ENCODE peak calls at places on chromosomes 7 and 10, in eight cellular contexts. One of them, this sample, is unnamed.

GRCh38 chr7:17690030-17690429 is 250.3 kb downstream of the SNX13 start:
- DNase-seq in psoas muscle: no peak
- DNase-seq in Panc1: no peak
- DNase-seq in iPS DF 6.9: no peak
- DNase-seq in spleen: no peak
- DNase-seq in HCT116: no peak
- DNase-seq in BJ: peak; percentile 80
- DNase-seq in endothelial cell of umbilical vein: no peak
- DNase-seq in this sample: no peak

GRCh38 chr10:79402951-79403350 is 42.5 kb downstream of the ZCCHC24 start:
- DNase-seq in psoas muscle: no peak
- DNase-seq in Panc1: no peak
- DNase-seq in iPS DF 6.9: no peak
- DNase-seq in spleen: peak; percentile 47
- DNase-seq in HCT116: no peak
- DNase-seq in BJ: no peak
- DNase-seq in endothelial cell of umbilical vein: no peak
- DNase-seq in this sample: no peak

GRCh38 chr10:113053881-113054280 is 103.8 kb downstream of the TCF7L2 start:
- DNase-seq in psoas muscle: no peak
- DNase-seq in Panc1: no peak
- DNase-seq in iPS DF 6.9: peak; percentile 85
- DNase-seq in spleen: no peak
- DNase-seq in HCT116: no peak
- DNase-seq in BJ: no peak
- DNase-seq in endothelial cell of umbilical vein: peak; percentile 76
- DNase-seq in this sample: peak; percentile 81

GRCh38 chr10:5563991-5564536 is 39.3 kb downstream of the CALML3 start:
- DNase-seq in psoas muscle: no peak
- DNase-seq in Panc1: no peak
- DNase-seq in iPS DF 6.9: no peak
- DNase-seq in spleen: peak; percentile 66
- DNase-seq in HCT116: no peak
- DNase-seq in BJ: no peak
- DNase-seq in endothelial cell of umbilical vein: no peak
- DNase-seq in this sample: no peak

GRCh38 chr7:98400538-98401427 is at the start of gene BAIAP2L1:
- DNase-seq in psoas muscle: peak; percentile 75
- DNase-seq in Panc1: peak; percentile 69
- DNase-seq in iPS DF 6.9: peak; percentile 61
- DNase-seq in spleen: peak; percentile 93
- DNase-seq in HCT116: peak; percentile 82
- DNase-seq in BJ: no peak
- DNase-seq in endothelial cell of umbilical vein: peak; percentile 60
- DNase-seq in this sample: peak; percentile 81

GRCh38 chr10:11064832-11065231 is 47.2 kb downstream of the CELF2 start:
- DNase-seq in psoas muscle: no peak
- DNase-seq in Panc1: no peak
- DNase-seq in iPS DF 6.9: no peak
- DNase-seq in spleen: no peak
- DNase-seq in HCT116: no peak
- DNase-seq in BJ: no peak
- DNase-seq in endothelial cell of umbilical vein: no peak
- DNase-seq in this sample: no peak

GRCh38 chr7:117072620-117073118 is 119.4 kb downstream of the ST7 start:
- DNase-seq in psoas muscle: peak; percentile 51
- DNase-seq in Panc1: no peak
- DNase-seq in iPS DF 6.9: no peak
- DNase-seq in spleen: no peak
- DNase-seq in HCT116: no peak
- DNase-seq in BJ: no peak
- DNase-seq in endothelial cell of umbilical vein: peak; percentile 89
- DNase-seq in this sample: no peak

GRCh38 chr10:72124984-72125383 is 36.6 kb upstream of the SPOCK2 start:
- DNase-seq in psoas muscle: no peak
- DNase-seq in Panc1: no peak
- DNase-seq in iPS DF 6.9: no peak
- DNase-seq in spleen: no peak
- DNase-seq in HCT116: no peak
- DNase-seq in BJ: peak; percentile 41
- DNase-seq in endothelial cell of umbilical vein: no peak
- DNase-seq in this sample: no peak

GRCh38 chr10:46028584-46029570 is 1.5 kb downstream of the NCOA4 start:
- DNase-seq in psoas muscle: no peak
- DNase-seq in Panc1: peak; percentile 51
- DNase-seq in iPS DF 6.9: no peak
- DNase-seq in spleen: no peak
- DNase-seq in HCT116: peak; percentile 71
- DNase-seq in BJ: no peak
- DNase-seq in endothelial cell of umbilical vein: peak; percentile 76
- DNase-seq in this sample: peak; percentile 13

GRCh38 chr10:47357911-47358310 is 9.7 kb downstream of the RBP3 start:
- DNase-seq in psoas muscle: no peak
- DNase-seq in Panc1: no peak
- DNase-seq in iPS DF 6.9: no peak
- DNase-seq in spleen: no peak
- DNase-seq in HCT116: no peak
- DNase-seq in BJ: no peak
- DNase-seq in endothelial cell of umbilical vein: no peak
- DNase-seq in this sample: no peak

GRCh38 chr7:144391014-144391413 is 12.5 kb downstream of the NOBOX start:
- DNase-seq in psoas muscle: no peak
- DNase-seq in Panc1: no peak
- DNase-seq in iPS DF 6.9: no peak
- DNase-seq in spleen: no peak
- DNase-seq in HCT116: no peak
- DNase-seq in BJ: no peak
- DNase-seq in endothelial cell of umbilical vein: no peak
- DNase-seq in this sample: no peak

GRCh38 chr7:132614428-132615076 is 38.3 kb upstream of the PLXNA4 start:
- DNase-seq in psoas muscle: peak; percentile 35
- DNase-seq in Panc1: no peak
- DNase-seq in iPS DF 6.9: no peak
- DNase-seq in spleen: no peak
- DNase-seq in HCT116: no peak
- DNase-seq in BJ: no peak
- DNase-seq in endothelial cell of umbilical vein: peak; percentile 47
- DNase-seq in this sample: no peak

GRCh38 chr7:23955145-23955544 is 245.1 kb downstream of the STK31 start:
- DNase-seq in psoas muscle: no peak
- DNase-seq in Panc1: no peak
- DNase-seq in iPS DF 6.9: no peak
- DNase-seq in spleen: no peak
- DNase-seq in HCT116: no peak
- DNase-seq in BJ: no peak
- DNase-seq in endothelial cell of umbilical vein: no peak
- DNase-seq in this sample: no peak

GRCh38 chr7:16343612-16344011 is 77.7 kb downstream of the CRPPA start:
- DNase-seq in psoas muscle: no peak
- DNase-seq in Panc1: no peak
- DNase-seq in iPS DF 6.9: no peak
- DNase-seq in spleen: no peak
- DNase-seq in HCT116: no peak
- DNase-seq in BJ: no peak
- DNase-seq in endothelial cell of umbilical vein: no peak
- DNase-seq in this sample: no peak
- H3K27me3 ChIP-seq in psoas muscle: no peaks in the 10 kb centered on the region
- H3K27me3 ChIP-seq in Panc1: no peaks in the 10 kb centered on the region
- H3K27me3 ChIP-seq in iPS DF 6.9: no peaks in the 10 kb centered on the region
- H3K27me3 ChIP-seq in spleen: no peaks in the 10 kb centered on the region
- H3K27me3 ChIP-seq in HCT116: no peaks in the 10 kb centered on the region
- H3K27me3 ChIP-seq in BJ: no peaks in the 10 kb centered on the region
- H3K27me3 ChIP-seq in endothelial cell of umbilical vein: no peaks in the 10 kb centered on the region
- H3K27me3 ChIP-seq in this sample: no peaks in the 10 kb centered on the region

GRCh38 chr7:154869436-154869835 is 133.5 kb downstream of the PAXIP1 start:
- DNase-seq in psoas muscle: no peak
- DNase-seq in Panc1: no peak
- DNase-seq in iPS DF 6.9: no peak
- DNase-seq in spleen: peak; percentile 47
- DNase-seq in HCT116: no peak
- DNase-seq in BJ: no peak
- DNase-seq in endothelial cell of umbilical vein: no peak
- DNase-seq in this sample: no peak

GRCh38 chr7:154865984-154866685 is 136.8 kb downstream of the PAXIP1 start:
- DNase-seq in psoas muscle: no peak
- DNase-seq in Panc1: no peak
- DNase-seq in iPS DF 6.9: no peak
- DNase-seq in spleen: peak; percentile 44
- DNase-seq in HCT116: no peak
- DNase-seq in BJ: no peak
- DNase-seq in endothelial cell of umbilical vein: no peak
- DNase-seq in this sample: no peak

GRCh38 chr7:154871483-154871882 is 131.4 kb downstream of the PAXIP1 start:
- DNase-seq in psoas muscle: no peak
- DNase-seq in Panc1: no peak
- DNase-seq in iPS DF 6.9: no peak
- DNase-seq in spleen: peak; percentile 21
- DNase-seq in HCT116: no peak
- DNase-seq in BJ: no peak
- DNase-seq in endothelial cell of umbilical vein: no peak
- DNase-seq in this sample: peak; percentile 48

GRCh38 chr7:154867068-154867467 is 135.9 kb downstream of the PAXIP1 start:
- DNase-seq in psoas muscle: no peak
- DNase-seq in Panc1: no peak
- DNase-seq in iPS DF 6.9: no peak
- DNase-seq in spleen: peak; percentile 27
- DNase-seq in HCT116: no peak
- DNase-seq in BJ: no peak
- DNase-seq in endothelial cell of umbilical vein: no peak
- DNase-seq in this sample: no peak

DNA sequence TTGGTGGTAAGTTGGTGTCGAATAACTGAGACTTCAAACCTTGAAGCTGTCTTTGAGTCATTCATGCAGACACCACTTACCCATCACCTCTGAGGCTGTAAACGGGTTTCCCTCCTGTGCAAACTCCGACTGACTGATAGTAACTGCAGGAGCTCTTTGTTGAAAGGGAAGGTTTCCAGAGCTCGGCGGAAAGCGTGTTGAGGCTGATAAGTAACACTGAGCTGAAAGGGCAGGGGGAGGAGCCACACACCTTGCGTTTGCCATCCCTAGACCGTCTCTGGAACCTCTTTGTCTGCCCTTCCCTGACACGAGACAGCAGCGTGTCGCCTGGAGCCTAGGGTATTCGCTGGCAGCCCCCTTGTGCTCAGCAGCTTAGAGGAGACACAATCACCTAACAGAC is 134.0 kb downstream of the PAXIP1 start:
- DNase-seq in psoas muscle: no peak
- DNase-seq in Panc1: no peak
- DNase-seq in iPS DF 6.9: no peak
- DNase-seq in spleen: peak; percentile 29
- DNase-seq in HCT116: no peak
- DNase-seq in BJ: no peak
- DNase-seq in endothelial cell of umbilical vein: no peak
- DNase-seq in this sample: no peak
- H3K27me3 ChIP-seq in psoas muscle: no peaks in the 10 kb centered on the region
- H3K27me3 ChIP-seq in Panc1: peaks cover 11% of the 10 kb centered on the region
- H3K27me3 ChIP-seq in iPS DF 6.9: no peaks in the 10 kb centered on the region
- H3K27me3 ChIP-seq in spleen: no peaks in the 10 kb centered on the region
- H3K27me3 ChIP-seq in HCT116: peaks cover 59% of the 10 kb centered on the region
- H3K27me3 ChIP-seq in BJ: no peaks in the 10 kb centered on the region
- H3K27me3 ChIP-seq in endothelial cell of umbilical vein: no peaks in the 10 kb centered on the region
- H3K27me3 ChIP-seq in this sample: peaks cover 11% of the 10 kb centered on the region

GRCh38 chr7:27252935-27253333 is 10.3 kb downstream of the EVX1 start:
- DNase-seq in psoas muscle: no peak
- DNase-seq in Panc1: no peak
- DNase-seq in iPS DF 6.9: no peak
- DNase-seq in spleen: no peak
- DNase-seq in HCT116: no peak
- DNase-seq in BJ: no peak
- DNase-seq in endothelial cell of umbilical vein: no peak
- DNase-seq in this sample: no peak
- H3K27me3 ChIP-seq in psoas muscle: peaks cover 6% of the 10 kb centered on the region
- H3K27me3 ChIP-seq in Panc1: peaks cover 2% of the 10 kb centered on the region
- H3K27me3 ChIP-seq in iPS DF 6.9: peaks cover 73% of the 10 kb centered on the region
- H3K27me3 ChIP-seq in spleen: peaks cover 57% of the 10 kb centered on the region
- H3K27me3 ChIP-seq in HCT116: no peaks in the 10 kb centered on the region
- H3K27me3 ChIP-seq in BJ: peaks cover 32% of the 10 kb centered on the region
- H3K27me3 ChIP-seq in endothelial cell of umbilical vein: peaks cover 71% of the 10 kb centered on the region
- H3K27me3 ChIP-seq in this sample: peaks cover 75% of the 10 kb centered on the region

GRCh38 chr7:99955247-99955646 is 20.6 kb downstream of the AZGP1 start:
- DNase-seq in psoas muscle: no peak
- DNase-seq in Panc1: no peak
- DNase-seq in iPS DF 6.9: no peak
- DNase-seq in spleen: no peak
- DNase-seq in HCT116: peak; percentile 21
- DNase-seq in BJ: no peak
- DNase-seq in endothelial cell of umbilical vein: no peak
- DNase-seq in this sample: no peak
- H3K27me3 ChIP-seq in psoas muscle: peaks cover 14% of the 10 kb centered on the region
- H3K27me3 ChIP-seq in Panc1: peaks cover 11% of the 10 kb centered on the region
- H3K27me3 ChIP-seq in iPS DF 6.9: no peaks in the 10 kb centered on the region
- H3K27me3 ChIP-seq in spleen: no peaks in the 10 kb centered on the region
- H3K27me3 ChIP-seq in HCT116: no peaks in the 10 kb centered on the region
- H3K27me3 ChIP-seq in BJ: peaks cover 2% of the 10 kb centered on the region
- H3K27me3 ChIP-seq in endothelial cell of umbilical vein: no peaks in the 10 kb centered on the region
- H3K27me3 ChIP-seq in this sample: peaks cover 31% of the 10 kb centered on the region

GRCh38 chr10:80497187-80498038 is 40.3 kb upstream of the SH2D4B start:
- DNase-seq in psoas muscle: peak; percentile 39
- DNase-seq in Panc1: no peak
- DNase-seq in iPS DF 6.9: no peak
- DNase-seq in spleen: peak; percentile 88
- DNase-seq in HCT116: no peak
- DNase-seq in BJ: peak; percentile 20
- DNase-seq in endothelial cell of umbilical vein: peak; percentile 78
- DNase-seq in this sample: no peak
- H3K27me3 ChIP-seq in psoas muscle: no peaks in the 10 kb centered on the region
- H3K27me3 ChIP-seq in Panc1: no peaks in the 10 kb centered on the region
- H3K27me3 ChIP-seq in iPS DF 6.9: no peaks in the 10 kb centered on the region
- H3K27me3 ChIP-seq in spleen: no peaks in the 10 kb centered on the region
- H3K27me3 ChIP-seq in HCT116: no peaks in the 10 kb centered on the region
- H3K27me3 ChIP-seq in BJ: no peaks in the 10 kb centered on the region
- H3K27me3 ChIP-seq in endothelial cell of umbilical vein: no peaks in the 10 kb centered on the region
- H3K27me3 ChIP-seq in this sample: no peaks in the 10 kb centered on the region

GRCh38 chr10:49208996-49209395 is 20.8 kb upstream of the TMEM273 start:
- DNase-seq in psoas muscle: no peak
- DNase-seq in Panc1: no peak
- DNase-seq in iPS DF 6.9: no peak
- DNase-seq in spleen: no peak
- DNase-seq in HCT116: no peak
- DNase-seq in BJ: no peak
- DNase-seq in endothelial cell of umbilical vein: no peak
- DNase-seq in this sample: no peak

GRCh38 chr10:49207936-49208482 is 19.8 kb upstream of the TMEM273 start:
- DNase-seq in psoas muscle: no peak
- DNase-seq in Panc1: no peak
- DNase-seq in iPS DF 6.9: no peak
- DNase-seq in spleen: no peak
- DNase-seq in HCT116: no peak
- DNase-seq in BJ: no peak
- DNase-seq in endothelial cell of umbilical vein: no peak
- DNase-seq in this sample: no peak

GRCh38 chr10:49205206-49205605 is 17.0 kb upstream of the TMEM273 start:
- DNase-seq in psoas muscle: no peak
- DNase-seq in Panc1: no peak
- DNase-seq in iPS DF 6.9: no peak
- DNase-seq in spleen: no peak
- DNase-seq in HCT116: no peak
- DNase-seq in BJ: no peak
- DNase-seq in endothelial cell of umbilical vein: no peak
- DNase-seq in this sample: no peak

GRCh38 chr10:49204119-49204518 is 15.9 kb upstream of the TMEM273 start:
- DNase-seq in psoas muscle: no peak
- DNase-seq in Panc1: no peak
- DNase-seq in iPS DF 6.9: no peak
- DNase-seq in spleen: no peak
- DNase-seq in HCT116: no peak
- DNase-seq in BJ: no peak
- DNase-seq in endothelial cell of umbilical vein: no peak
- DNase-seq in this sample: no peak

GRCh38 chr10:49207113-49207512 is 18.9 kb upstream of the TMEM273 start:
- DNase-seq in psoas muscle: no peak
- DNase-seq in Panc1: no peak
- DNase-seq in iPS DF 6.9: no peak
- DNase-seq in spleen: no peak
- DNase-seq in HCT116: no peak
- DNase-seq in BJ: no peak
- DNase-seq in endothelial cell of umbilical vein: no peak
- DNase-seq in this sample: no peak
- H3K27me3 ChIP-seq in psoas muscle: no peaks in the 10 kb centered on the region
- H3K27me3 ChIP-seq in Panc1: peaks cover 7% of the 10 kb centered on the region
- H3K27me3 ChIP-seq in iPS DF 6.9: no peaks in the 10 kb centered on the region
- H3K27me3 ChIP-seq in spleen: no peaks in the 10 kb centered on the region
- H3K27me3 ChIP-seq in HCT116: peaks cover 42% of the 10 kb centered on the region
- H3K27me3 ChIP-seq in BJ: peaks cover 2% of the 10 kb centered on the region
- H3K27me3 ChIP-seq in endothelial cell of umbilical vein: peaks cover 11% of the 10 kb centered on the region
- H3K27me3 ChIP-seq in this sample: no peaks in the 10 kb centered on the region

This sample was measured in NT2/D1.